ENCODE peak calls at places on chromosome X, in eight cellular contexts. M is psoas muscle; A is activated T-helper 1 cell treated with anti-CD3 and anti-CD28 coated beads, Interleukin-12 subunit alpha, Interleukin-12 subunit beta, Interleukin-2, Interleukin-4 antibody, amounts not matched to agents 30 ng/mL and 10 ng/mL and 1 ng/mL, durations not matched to agents 14 hours and 24 hours and 36 hours; R is smooth muscle cell of the brain vasculature; F is endothelial cell; C is GM12865; Y is activated CD8-positive, alpha-beta memory T cell treated with anti-CD3 and anti-CD28 coated beads for 1 hour; N is hippocampal formation. P is an unnamed sample.

GRCh38 chrX:153878969-153879653 is 6.9 kb downstream of the L1CAM start:
- DNase-seq in M (peak), A (peak), R (no peak), F (no peak), C (no peak), Y (no peak), N (no peak), P (peak)

GRCh38 chrX:47311857-47312774 is 58.3 kb upstream of the ZNF157 start:
- DNase-seq in M (no peak), A (peak), R (peak), F (peak), C (peak), Y (peak), N (no peak), P (no peak)

GRCh38 chrX:137565921-137566745 is at the start of gene ZIC3:
- DNase-seq in M (peak), A (no peak), R (no peak), F (peak), C (no peak), Y (no peak), N (peak), P (no peak)

GRCh38 chrX:132758778-132759177 is 199.7 kb downstream of the HS6ST2 start:
- DNase-seq in M (no peak), A (no peak), R (no peak), F (no peak), C (no peak), Y (no peak), N (no peak), P (no peak)

GRCh38 chrX:129836827-129837226 is 6.9 kb downstream of the ZDHHC9 start:
- DNase-seq in M (no peak), A (no peak), R (no peak), F (no peak), C (no peak), Y (no peak), N (no peak), P (no peak)

GRCh38 chrX:9682861-9683260 is 82.8 kb downstream of the GPR143 start:
- DNase-seq in M (no peak), A (no peak), R (no peak), F (no peak), C (no peak), Y (no peak), N (no peak), P (no peak)

GRCh38 chrX:140299411-140299810 is 205.5 kb downstream of the SOX3 start:
- DNase-seq in M (no peak), A (no peak), R (no peak), F (no peak), C (no peak), Y (no peak), N (no peak), P (no peak)

GRCh38 chrX:68685722-68686683 is 38.5 kb downstream of the STARD8 start:
- DNase-seq in M (peak), A (peak), R (no peak), F (peak), C (peak), Y (no peak), N (no peak), P (no peak)

GRCh38 chrX:56783450-56783831 is 54.4 kb downstream of the NBDY start:
- DNase-seq in M (peak), A (no peak), R (no peak), F (no peak), C (no peak), Y (no peak), N (peak), P (no peak)

GRCh38 chrX:30215357-30215843 is at the start of gene MAGEB2:
- DNase-seq in M (no peak), A (no peak), R (no peak), F (no peak), C (no peak), Y (no peak), N (no peak), P (no peak)

GRCh38 chrX:107738768-107739167 is 36.8 kb downstream of the TSC22D3 start:
- DNase-seq in M (no peak), A (no peak), R (no peak), F (no peak), C (no peak), Y (no peak), N (peak), P (no peak)

GRCh38 chrX:109890300-109890699 is 112.6 kb upstream of the TMEM164 start:
- DNase-seq in M (no peak), A (no peak), R (no peak), F (no peak), C (no peak), Y (no peak), N (no peak), P (no peak)

GRCh38 chrX:147838465-147839131 is 73.1 kb upstream of the FMR1 start:
- DNase-seq in M (no peak), A (no peak), R (no peak), F (no peak), C (peak), Y (no peak), N (no peak), P (no peak)

GRCh38 chrX:145292208-145292607 is 44.9 kb downstream of the SPANXN1 start:
- DNase-seq in M (no peak), A (no peak), R (no peak), F (no peak), C (no peak), Y (no peak), N (no peak), P (no peak)

GRCh38 chrX:134236690-134237362 is at the start of gene CCDC160:
- DNase-seq in M (peak), A (peak), R (peak), F (peak), C (peak), Y (no peak), N (no peak), P (no peak)

GRCh38 chrX:53930513-53931380 is 113.5 kb downstream of the PHF8 start:
- DNase-seq in M (no peak), A (no peak), R (no peak), F (no peak), C (no peak), Y (no peak), N (no peak), P (no peak)

GRCh38 chrX:2664497-2664896 is 26.6 kb upstream of the CD99 start:
- DNase-seq in M (peak), A (no peak), R (peak), F (no peak), C (no peak), Y (no peak), N (no peak), P (no peak)

GRCh38 chrX:21885568-21885967 is 29.8 kb downstream of the YY2 start:
- DNase-seq in M (no peak), A (no peak), R (no peak), F (no peak), C (no peak), Y (no peak), N (no peak), P (no peak)

GRCh38 chrX:11580789-11581188 is 84.9 kb downstream of the ARHGAP6 start:
- DNase-seq in M (no peak), A (no peak), R (no peak), F (no peak), C (peak), Y (no peak), N (no peak), P (no peak)

GRCh38 chrX:93422693-93423092 is 250.7 kb downstream of the NAP1L3 start:
- DNase-seq in M (no peak), A (no peak), R (no peak), F (peak), C (peak), Y (no peak), N (no peak), P (no peak)

GRCh38 chrX:10612215-10612614 is 8.2 kb downstream of the MID1 start:
- DNase-seq in M (no peak), A (no peak), R (no peak), F (no peak), C (no peak), Y (no peak), N (no peak), P (no peak)

GRCh38 chrX:1448793-1449580 is 3.7 kb downstream of the ASMTL start:
- DNase-seq in M (no peak), A (no peak), R (no peak), F (no peak), C (no peak), Y (no peak), N (no peak), P (no peak)

GRCh38 chrX:70424801-70425200 is 1.7 kb downstream of the GDPD2 start:
- DNase-seq in M (no peak), A (no peak), R (no peak), F (no peak), C (no peak), Y (no peak), N (no peak), P (no peak)

GRCh38 chrX:100417671-100418070 is 7.6 kb upstream of the PCDH19 start:
- DNase-seq in M (no peak), A (no peak), R (no peak), F (peak), C (no peak), Y (no peak), N (no peak), P (no peak)

GRCh38 chrX:7120578-7121219 is 26.8 kb upstream of the STS start:
- DNase-seq in M (no peak), A (no peak), R (peak), F (no peak), C (no peak), Y (no peak), N (no peak), P (no peak)

GRCh38 chrX:153312041-153312440 is 9.5 kb downstream of the PNMA6F start:
- DNase-seq in M (no peak), A (no peak), R (no peak), F (no peak), C (no peak), Y (no peak), N (no peak), P (no peak)

GRCh38 chrX:48475295-48475694 is 704 bp upstream of the FTSJ1 start:
- DNase-seq in M (no peak), A (no peak), R (no peak), F (no peak), C (no peak), Y (no peak), N (no peak), P (no peak)

GRCh38 chrX:150508461-150509367 is 59.7 kb upstream of the MTM1 start:
- DNase-seq in M (peak), A (no peak), R (no peak), F (peak), C (no peak), Y (no peak), N (peak), P (no peak)

GRCh38 chrX:129540725-129541184 is 696 bp downstream of the OCRL start:
- DNase-seq in M (peak), A (no peak), R (no peak), F (peak), C (no peak), Y (no peak), N (no peak), P (no peak)

GRCh38 chrX:153411255-153411987 is at the start of gene ZFP92:
- DNase-seq in M (peak), A (peak), R (no peak), F (no peak), C (no peak), Y (no peak), N (no peak), P (no peak)

GRCh38 chrX:73767017-73767416 is 204.0 kb downstream of the CHIC1 start:
- DNase-seq in M (no peak), A (no peak), R (no peak), F (no peak), C (no peak), Y (no peak), N (no peak), P (no peak)

GRCh38 chrX:15973299-15973698 is 118.7 kb upstream of the AP1S2 start:
- DNase-seq in M (no peak), A (no peak), R (no peak), F (peak), C (peak), Y (no peak), N (no peak), P (no peak)

GRCh38 chrX:12825801-12826200 is 34.6 kb downstream of the PRPS2 start:
- DNase-seq in M (no peak), A (no peak), R (no peak), F (no peak), C (no peak), Y (no peak), N (no peak), P (no peak)

GRCh38 chrX:128897611-128898010 is 625.7 kb downstream of the SMARCA1 start:
- DNase-seq in M (no peak), A (no peak), R (no peak), F (no peak), C (no peak), Y (no peak), N (no peak), P (no peak)

GRCh38 chrX:19627533-19627932 is 112.2 kb upstream of the MAP3K15 start:
- DNase-seq in M (no peak), A (peak), R (no peak), F (no peak), C (no peak), Y (no peak), N (no peak), P (no peak)

GRCh38 chrX:154370300-154370881 is 4.0 kb downstream of the FLNA start:
- DNase-seq in M (peak), A (no peak), R (no peak), F (peak), C (peak), Y (no peak), N (no peak), P (no peak)

GRCh38 chrX:119427024-119427794 is 28.1 kb downstream of the SLC25A43 start:
- DNase-seq in M (no peak), A (no peak), R (no peak), F (no peak), C (peak), Y (no peak), N (no peak), P (no peak)

GRCh38 chrX:9785944-9786741 is at the start of gene SHROOM2:
- DNase-seq in M (no peak), A (no peak), R (no peak), F (peak), C (no peak), Y (no peak), N (no peak), P (no peak)

GRCh38 chrX:47458528-47458927 is 24.5 kb downstream of the ZNF41 start:
- DNase-seq in M (no peak), A (no peak), R (no peak), F (no peak), C (no peak), Y (no peak), N (no peak), P (no peak)

P was measured in SK-N-MC.